ENCODE peak calls at places on chromosomes 3 and 15, in six cellular contexts. D is left lung, A is K562, N is stomach, O is GM23338, V is hepatocyte. E is an unnamed sample.

GRCh38 chr15:64620991-64621495 is 154.3 kb downstream of the RBPMS2 start:
- DNase-seq in O (no peak), D (no peak), A (no peak), V (no peak), N (no peak), E (no peak)

GRCh38 chr3:171460226-171461086 is at the start of gene TNIK:
- DNase-seq in A (peak; percentile 98), D (peak; percentile 96), V (peak; percentile 92), N (peak; percentile 87), O (peak; percentile 88), E (peak; percentile 97)

GRCh38 chr3:141353652-141354495 is 14.4 kb upstream of the ZBTB38 start:
- DNase-seq in D (no peak), A (peak; percentile 80), V (no peak), N (no peak), O (no peak), E (no peak)

GRCh38 chr15:71448688-71449114 is 333.4 kb downstream of the THSD4 start:
- DNase-seq in A (peak; percentile 42), O (peak; percentile 79), N (peak; percentile 60), V (peak; percentile 78), D (no peak), E (no peak)

GRCh38 chr3:178794711-178795110 is 258.5 kb downstream of the KCNMB2 start:
- DNase-seq in V (no peak), O (no peak), D (no peak), A (no peak), N (no peak), E (no peak)

GRCh38 chr3:195441971-195442572 is 748 bp downstream of the ACAP2 start:
- DNase-seq in N (peak; percentile 35), D (peak; percentile 59), A (peak; percentile 61), O (peak; percentile 65), V (peak; percentile 56), E (no peak)

GRCh38 chr15:84821501-84822021 is 4.4 kb downstream of the ALPK3 start:
- DNase-seq in N (no peak), D (no peak), O (no peak), V (no peak), A (peak; percentile 70), E (no peak)

GRCh38 chr3:58254144-58254543 is 16.6 kb downstream of the ABHD6 start:
- DNase-seq in A (no peak), D (no peak), N (no peak), O (no peak), V (no peak), E (no peak)

GRCh38 chr15:62883938-62884479 is 158.5 kb upstream of the TPM1 start:
- DNase-seq in V (no peak), D (no peak), N (no peak), A (no peak), O (no peak), E (no peak)

GRCh38 chr3:185153170-185153733 is 392 bp upstream of the C3orf70 start:
- DNase-seq in A (no peak), V (peak; percentile 24), D (no peak), O (peak; percentile 80), N (no peak), E (no peak)

GRCh38 chr15:41940441-41940857 is 31.9 kb downstream of the EHD4 start:
- DNase-seq in A (no peak), D (no peak), O (no peak), V (no peak), N (no peak), E (no peak)

GRCh38 chr15:41942886-41943285 is 29.5 kb downstream of the EHD4 start:
- DNase-seq in N (no peak), V (no peak), A (no peak), D (no peak), O (no peak), E (no peak)

GRCh38 chr15:41943543-41944312 is 28.6 kb downstream of the EHD4 start:
- DNase-seq in O (no peak), N (no peak), A (no peak), D (no peak), V (no peak), E (no peak)

GRCh38 chr15:41939986-41940385 is 32.4 kb downstream of the EHD4 start:
- DNase-seq in V (no peak), N (no peak), A (no peak), D (no peak), O (no peak), E (no peak)

GRCh38 chr15:41941644-41942415 is 30.5 kb downstream of the EHD4 start:
- DNase-seq in V (no peak), N (no peak), D (no peak), O (peak; percentile 24), A (no peak), E (no peak)
- H3K4me1 ChIP-seq in V (peaks cover 22% of the 10 kb centered on the region), N (peaks cover 37% of the 10 kb centered on the region), D (peaks cover 62% of the 10 kb centered on the region), O (no peaks in the 10 kb centered on the region), A (no peaks in the 10 kb centered on the region), E (peaks cover 43% of the 10 kb centered on the region)

GRCh38 chr3:124632566-124633140 is 97.6 kb upstream of the UMPS start:
- DNase-seq in O (no peak), N (no peak), V (no peak), D (no peak), A (no peak), E (no peak)

GRCh38 chr3:124636101-124636862 is 94.0 kb upstream of the UMPS start:
- DNase-seq in O (peak; percentile 48), A (peak; percentile 20), N (no peak), V (no peak), D (no peak), E (no peak)

GRCh38 chr3:124633527-124633926 is 96.7 kb upstream of the UMPS start:
- DNase-seq in V (no peak), D (no peak), O (no peak), A (no peak), N (no peak), E (no peak)

GRCh38 chr3:124635169-124635539 is 95.1 kb upstream of the UMPS start:
- DNase-seq in D (no peak), V (peak; percentile 34), N (no peak), A (no peak), O (no peak), E (no peak)

GRCh38 chr3:124634210-124635168 is 95.8 kb upstream of the UMPS start:
- DNase-seq in V (peak; percentile 69), O (peak; percentile 55), N (no peak), A (no peak), D (no peak), E (no peak)
- H3K27ac ChIP-seq in V (peak overlapping the region; percentile 97), O (peak overlapping the region; percentile 52), N (peak overlapping the region; percentile 86), A (no peak overlapping the region), D (no peak overlapping the region), E (no peak overlapping the region)

GRCh38 chr3:4508048-4508981 is 15.2 kb downstream of the ITPR1 start:
- DNase-seq in O (peak; percentile 21), N (no peak), A (peak; percentile 66), V (no peak), D (no peak), E (no peak)

GRCh38 chr3:4506559-4507009 is 13.4 kb downstream of the ITPR1 start:
- DNase-seq in V (no peak), N (no peak), O (no peak), D (no peak), A (no peak), E (no peak)

GRCh38 chr3:4509043-4509442 is 15.9 kb downstream of the ITPR1 start:
- DNase-seq in A (no peak), D (no peak), N (no peak), O (no peak), V (no peak), E (no peak)

GRCh38 chr3:4505688-4506558 is 12.8 kb downstream of the ITPR1 start:
- DNase-seq in D (no peak), V (no peak), O (no peak), A (no peak), N (no peak), E (no peak)

DNA sequence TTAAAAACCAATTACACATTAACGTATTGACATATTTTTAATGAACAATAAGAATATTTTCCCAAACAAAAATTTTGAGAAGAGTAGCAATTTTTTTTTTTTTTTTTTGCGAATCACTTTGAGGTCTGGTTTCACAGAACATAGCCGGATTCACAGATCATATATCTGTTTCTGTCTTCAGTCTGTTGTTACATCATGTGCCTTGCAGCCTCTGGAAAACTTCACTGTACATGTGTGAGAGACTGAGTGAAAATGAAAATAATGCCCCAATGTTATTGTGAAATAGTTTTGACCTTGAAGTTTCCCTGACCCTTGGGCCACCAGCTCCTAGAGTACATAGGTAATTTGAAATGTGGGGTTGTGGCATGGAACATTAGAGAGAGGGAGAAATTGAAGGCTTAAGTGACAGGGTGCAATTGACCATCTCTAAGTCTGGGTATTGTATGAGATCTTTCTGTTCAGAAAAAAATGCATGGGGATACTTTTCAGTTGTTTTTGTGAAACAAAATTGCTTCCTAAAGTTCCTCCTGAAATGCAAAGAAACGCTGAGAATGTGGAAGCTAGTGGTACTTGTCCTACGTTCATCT is 14.0 kb downstream of the ITPR1 start:
- DNase-seq in A (peak; percentile 32), N (no peak), O (no peak), D (no peak), V (no peak), E (no peak)
- H3K4me1 ChIP-seq in A (peaks cover 15% of the 10 kb centered on the region), N (peaks cover 59% of the 10 kb centered on the region), O (peaks cover 13% of the 10 kb centered on the region), D (peaks cover 36% of the 10 kb centered on the region), V (peaks cover 36% of the 10 kb centered on the region), E (peaks cover 90% of the 10 kb centered on the region)

GRCh38 chr15:77479015-77479414 is 58.3 kb downstream of the HMG20A start:
- DNase-seq in N (no peak), A (no peak), D (no peak), V (no peak), O (no peak), E (no peak)
- H3K27ac ChIP-seq in N (no peak overlapping the region), A (no peak overlapping the region), D (no peak overlapping the region), V (no peak overlapping the region), O (no peak overlapping the region), E (no peak overlapping the region)

GRCh38 chr3:160869825-160870224 is 113.8 kb downstream of the PPM1L start:
- DNase-seq in A (no peak), V (peak; percentile 5), N (no peak), O (no peak), D (no peak), E (no peak)
- H3K4me1 ChIP-seq in A (no peaks in the 10 kb centered on the region), V (no peaks in the 10 kb centered on the region), N (peaks cover 19% of the 10 kb centered on the region), O (peaks cover 6% of the 10 kb centered on the region), D (no peaks in the 10 kb centered on the region), E (peaks cover 17% of the 10 kb centered on the region)

GRCh38 chr3:151182349-151183079 is 20.5 kb downstream of the GPR171 start:
- DNase-seq in O (no peak), D (no peak), N (no peak), V (no peak), A (no peak), E (no peak)
- H3K27ac ChIP-seq in O (peak overlapping the region; percentile 56), D (no peak overlapping the region), N (no peak overlapping the region), V (no peak overlapping the region), A (no peak overlapping the region), E (no peak overlapping the region)

GRCh38 chr15:57922780-57923179 is 142.7 kb downstream of the ALDH1A2 start:
- DNase-seq in D (peak; percentile 84), A (no peak), V (no peak), O (no peak), N (peak; percentile 90), E (no peak)

GRCh38 chr15:57920916-57921315 is 144.6 kb downstream of the ALDH1A2 start:
- DNase-seq in D (no peak), V (no peak), N (no peak), A (no peak), O (no peak), E (no peak)

GRCh38 chr15:57921371-57921770 is 144.1 kb downstream of the ALDH1A2 start:
- DNase-seq in O (no peak), D (no peak), N (no peak), A (no peak), V (no peak), E (no peak)

GRCh38 chr15:57917998-57918397 is 147.5 kb downstream of the ALDH1A2 start:
- DNase-seq in O (no peak), D (no peak), A (no peak), V (no peak), N (no peak), E (no peak)

GRCh38 chr15:57919754-57920153 is 145.8 kb downstream of the ALDH1A2 start:
- DNase-seq in A (no peak), N (no peak), V (no peak), D (no peak), O (no peak), E (no peak)
- H3K4me1 ChIP-seq in A (no peaks in the 10 kb centered on the region), N (peaks cover 34% of the 10 kb centered on the region), V (no peaks in the 10 kb centered on the region), D (peaks cover 12% of the 10 kb centered on the region), O (no peaks in the 10 kb centered on the region), E (peaks cover 44% of the 10 kb centered on the region)

E was measured in esophagus muscularis mucosa.